ENCODE peak calls at places on chromosomes 12 and 14, in ten cellular contexts. One of them, this sample, is unnamed.

GRCh38 chr12:6368906-6369525 is 6.3 kb downstream of the SCNN1A start:
- DNase-seq in upper lobe of left lung: no peak
- DNase-seq in H1: no peak
- DNase-seq in suprapubic skin: no peak
- DNase-seq in endothelial cell of umbilical vein: no peak
- DNase-seq in HepG2: no peak
- DNase-seq in stomach: no peak
- DNase-seq in prostate gland: no peak
- DNase-seq in transverse colon: no peak
- DNase-seq in GM12878: no peak
- DNase-seq in this sample: peak; percentile 80

GRCh38 chr14:92964124-92965109 is 41.5 kb downstream of the CHGA start:
- DNase-seq in H1: no peak
- DNase-seq in prostate gland: peak; percentile 44
- DNase-seq in HepG2: no peak
- DNase-seq in upper lobe of left lung: no peak
- DNase-seq in stomach: no peak
- DNase-seq in suprapubic skin: no peak
- DNase-seq in endothelial cell of umbilical vein: no peak
- DNase-seq in transverse colon: no peak
- DNase-seq in GM12878: no peak
- DNase-seq in this sample: no peak

GRCh38 chr14:79279645-79280399 is 931.5 kb downstream of the DIO2 start:
- DNase-seq in endothelial cell of umbilical vein: no peak
- DNase-seq in prostate gland: peak; percentile 20
- DNase-seq in transverse colon: peak; percentile 9
- DNase-seq in stomach: peak; percentile 25
- DNase-seq in GM12878: no peak
- DNase-seq in suprapubic skin: no peak
- DNase-seq in upper lobe of left lung: peak; percentile 55
- DNase-seq in H1: no peak
- DNase-seq in HepG2: no peak
- DNase-seq in this sample: no peak

GRCh38 chr14:80315681-80316080 is 104.4 kb upstream of the DIO2 start:
- DNase-seq in prostate gland: no peak
- DNase-seq in endothelial cell of umbilical vein: peak; percentile 36
- DNase-seq in HepG2: no peak
- DNase-seq in upper lobe of left lung: no peak
- DNase-seq in GM12878: no peak
- DNase-seq in transverse colon: no peak
- DNase-seq in H1: no peak
- DNase-seq in suprapubic skin: no peak
- DNase-seq in stomach: no peak
- DNase-seq in this sample: no peak

GRCh38 chr12:85642810-85643209 is 193.4 kb downstream of the RASSF9 start:
- DNase-seq in endothelial cell of umbilical vein: no peak
- DNase-seq in H1: no peak
- DNase-seq in suprapubic skin: no peak
- DNase-seq in prostate gland: no peak
- DNase-seq in upper lobe of left lung: no peak
- DNase-seq in HepG2: peak; percentile 75
- DNase-seq in GM12878: no peak
- DNase-seq in transverse colon: no peak
- DNase-seq in stomach: no peak
- DNase-seq in this sample: no peak

GRCh38 chr12:57101892-57102695 is 9.1 kb downstream of the STAT6 start:
- DNase-seq in GM12878: no peak
- DNase-seq in transverse colon: peak; percentile 61
- DNase-seq in stomach: peak; percentile 58
- DNase-seq in HepG2: peak; percentile 99
- DNase-seq in H1: no peak
- DNase-seq in prostate gland: no peak
- DNase-seq in endothelial cell of umbilical vein: no peak
- DNase-seq in upper lobe of left lung: no peak
- DNase-seq in suprapubic skin: no peak
- DNase-seq in this sample: peak; percentile 84

GRCh38 chr12:119938049-119938667 is 50.9 kb upstream of the BICDL1 start:
- DNase-seq in endothelial cell of umbilical vein: peak; percentile 51
- DNase-seq in GM12878: peak; percentile 20
- DNase-seq in upper lobe of left lung: peak; percentile 50
- DNase-seq in prostate gland: peak; percentile 31
- DNase-seq in suprapubic skin: no peak
- DNase-seq in H1: peak; percentile 5
- DNase-seq in transverse colon: peak; percentile 65
- DNase-seq in stomach: peak; percentile 62
- DNase-seq in HepG2: peak; percentile 39
- DNase-seq in this sample: no peak

GRCh38 chr14:22122227-22123187 is 448.9 kb upstream of the OR4E1 start:
- DNase-seq in upper lobe of left lung: no peak
- DNase-seq in prostate gland: no peak
- DNase-seq in stomach: no peak
- DNase-seq in transverse colon: peak; percentile 17
- DNase-seq in endothelial cell of umbilical vein: no peak
- DNase-seq in suprapubic skin: no peak
- DNase-seq in HepG2: peak; percentile 37
- DNase-seq in GM12878: no peak
- DNase-seq in H1: no peak
- DNase-seq in this sample: no peak

GRCh38 chr14:59482471-59483331 is 1.5 kb downstream of the L3HYPDH start:
- DNase-seq in transverse colon: peak; percentile 20
- DNase-seq in HepG2: peak; percentile 58
- DNase-seq in stomach: no peak
- DNase-seq in endothelial cell of umbilical vein: peak; percentile 73
- DNase-seq in upper lobe of left lung: peak; percentile 25
- DNase-seq in H1: no peak
- DNase-seq in suprapubic skin: no peak
- DNase-seq in prostate gland: peak; percentile 12
- DNase-seq in GM12878: no peak
- DNase-seq in this sample: no peak

GRCh38 chr14:72443991-72444431 is 449.9 kb downstream of the DPF3 start:
- DNase-seq in transverse colon: no peak
- DNase-seq in HepG2: no peak
- DNase-seq in H1: no peak
- DNase-seq in stomach: no peak
- DNase-seq in GM12878: peak; percentile 28
- DNase-seq in prostate gland: no peak
- DNase-seq in upper lobe of left lung: no peak
- DNase-seq in endothelial cell of umbilical vein: no peak
- DNase-seq in suprapubic skin: no peak
- DNase-seq in this sample: no peak

GRCh38 chr12:92030618-92031017 is 115.0 kb downstream of the BTG1 start:
- DNase-seq in H1: no peak
- DNase-seq in upper lobe of left lung: peak; percentile 70
- DNase-seq in HepG2: no peak
- DNase-seq in suprapubic skin: no peak
- DNase-seq in endothelial cell of umbilical vein: peak; percentile 40
- DNase-seq in transverse colon: peak; percentile 51
- DNase-seq in stomach: peak; percentile 53
- DNase-seq in GM12878: peak; percentile 88
- DNase-seq in prostate gland: peak; percentile 84
- DNase-seq in this sample: no peak

GRCh38 chr12:32589165-32589891 is 89.8 kb upstream of the DNM1L start:
- DNase-seq in suprapubic skin: no peak
- DNase-seq in H1: no peak
- DNase-seq in prostate gland: no peak
- DNase-seq in transverse colon: no peak
- DNase-seq in endothelial cell of umbilical vein: no peak
- DNase-seq in stomach: no peak
- DNase-seq in HepG2: no peak
- DNase-seq in upper lobe of left lung: no peak
- DNase-seq in GM12878: no peak
- DNase-seq in this sample: no peak

GRCh38 chr12:132487311-132487741 is 2.6 kb upstream of the FBRSL1 start:
- DNase-seq in GM12878: no peak
- DNase-seq in H1: no peak
- DNase-seq in HepG2: no peak
- DNase-seq in suprapubic skin: no peak
- DNase-seq in transverse colon: no peak
- DNase-seq in endothelial cell of umbilical vein: no peak
- DNase-seq in stomach: no peak
- DNase-seq in upper lobe of left lung: no peak
- DNase-seq in prostate gland: no peak
- DNase-seq in this sample: no peak

GRCh38 chr12:48119078-48119833 is at the start of gene PFKM:
- DNase-seq in suprapubic skin: peak; percentile 87
- DNase-seq in HepG2: no peak
- DNase-seq in upper lobe of left lung: peak; percentile 89
- DNase-seq in stomach: peak; percentile 79
- DNase-seq in H1: peak; percentile 89
- DNase-seq in GM12878: peak; percentile 76
- DNase-seq in endothelial cell of umbilical vein: peak; percentile 91
- DNase-seq in transverse colon: peak; percentile 88
- DNase-seq in prostate gland: peak; percentile 83
- DNase-seq in this sample: no peak

GRCh38 chr12:97756066-97756701 is 293.6 kb downstream of the RMST start:
- DNase-seq in transverse colon: no peak
- DNase-seq in upper lobe of left lung: no peak
- DNase-seq in H1: no peak
- DNase-seq in HepG2: no peak
- DNase-seq in suprapubic skin: no peak
- DNase-seq in endothelial cell of umbilical vein: no peak
- DNase-seq in stomach: no peak
- DNase-seq in prostate gland: no peak
- DNase-seq in GM12878: no peak
- DNase-seq in this sample: no peak

GRCh38 chr14:61188936-61189808 is 92.0 kb downstream of the TMEM30B start:
- DNase-seq in transverse colon: peak; percentile 23
- DNase-seq in endothelial cell of umbilical vein: peak; percentile 70
- DNase-seq in prostate gland: peak; percentile 43
- DNase-seq in suprapubic skin: no peak
- DNase-seq in stomach: peak; percentile 63
- DNase-seq in HepG2: peak; percentile 48
- DNase-seq in H1: no peak
- DNase-seq in upper lobe of left lung: peak; percentile 38
- DNase-seq in GM12878: no peak
- DNase-seq in this sample: no peak

GRCh38 chr12:115623764-115624334 is 653.6 kb downstream of the MED13L start:
- DNase-seq in transverse colon: no peak
- DNase-seq in H1: no peak
- DNase-seq in upper lobe of left lung: no peak
- DNase-seq in prostate gland: no peak
- DNase-seq in suprapubic skin: no peak
- DNase-seq in endothelial cell of umbilical vein: no peak
- DNase-seq in HepG2: no peak
- DNase-seq in GM12878: no peak
- DNase-seq in stomach: no peak
- DNase-seq in this sample: no peak

DNA sequence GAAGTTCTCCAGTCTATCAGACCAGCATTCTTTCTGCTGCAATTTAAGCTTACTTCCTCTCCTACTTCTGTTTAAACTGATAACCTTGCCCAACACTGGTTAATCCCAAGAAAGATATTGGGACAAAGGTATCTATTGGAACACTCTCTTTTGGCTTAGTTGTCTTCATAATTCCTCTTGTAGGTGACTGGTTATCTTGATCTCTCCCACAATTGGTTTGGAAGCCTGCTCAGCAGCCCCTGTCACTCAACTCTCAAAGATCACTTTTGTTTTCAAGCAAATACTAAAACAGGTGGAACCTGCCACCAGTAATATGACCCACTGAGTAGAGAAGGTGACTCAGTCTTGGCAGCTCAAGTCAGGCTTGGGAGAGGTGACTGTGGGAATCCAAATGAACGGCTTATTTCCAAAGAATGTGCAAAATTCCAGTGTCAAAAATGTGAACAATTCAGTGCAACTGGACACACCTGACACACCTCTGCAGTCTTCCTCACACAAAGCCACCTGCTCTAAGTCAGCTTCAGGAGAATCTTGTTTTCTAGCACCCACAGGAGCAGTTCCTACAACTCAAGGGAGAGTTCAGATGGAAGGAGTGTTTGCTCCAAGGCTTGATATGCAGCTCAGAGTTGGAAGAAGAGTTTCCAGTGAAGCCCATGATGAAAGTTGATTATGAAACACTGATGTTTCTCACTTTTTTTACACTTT is 83.2 kb upstream of the SLC38A2 start:
- DNase-seq in transverse colon: no peak
- DNase-seq in H1: no peak
- DNase-seq in prostate gland: peak; percentile 31
- DNase-seq in stomach: peak; percentile 46
- DNase-seq in HepG2: peak; percentile 77
- DNase-seq in endothelial cell of umbilical vein: no peak
- DNase-seq in GM12878: no peak
- DNase-seq in suprapubic skin: no peak
- DNase-seq in upper lobe of left lung: no peak
- DNase-seq in this sample: no peak
- H3K4me1 ChIP-seq in transverse colon: no peaks in the 10 kb centered on the region
- H3K4me1 ChIP-seq in H1: peaks cover 3% of the 10 kb centered on the region
- H3K4me1 ChIP-seq in prostate gland: no peaks in the 10 kb centered on the region
- H3K4me1 ChIP-seq in stomach: peaks cover 24% of the 10 kb centered on the region
- H3K4me1 ChIP-seq in HepG2: peaks cover 87% of the 10 kb centered on the region
- H3K4me1 ChIP-seq in endothelial cell of umbilical vein: peaks cover 22% of the 10 kb centered on the region
- H3K4me1 ChIP-seq in GM12878: peaks cover 22% of the 10 kb centered on the region
- H3K4me1 ChIP-seq in suprapubic skin: peaks cover 61% of the 10 kb centered on the region
- H3K4me1 ChIP-seq in upper lobe of left lung: peaks cover 26% of the 10 kb centered on the region
- H3K4me1 ChIP-seq in this sample: peaks cover 61% of the 10 kb centered on the region

DNA sequence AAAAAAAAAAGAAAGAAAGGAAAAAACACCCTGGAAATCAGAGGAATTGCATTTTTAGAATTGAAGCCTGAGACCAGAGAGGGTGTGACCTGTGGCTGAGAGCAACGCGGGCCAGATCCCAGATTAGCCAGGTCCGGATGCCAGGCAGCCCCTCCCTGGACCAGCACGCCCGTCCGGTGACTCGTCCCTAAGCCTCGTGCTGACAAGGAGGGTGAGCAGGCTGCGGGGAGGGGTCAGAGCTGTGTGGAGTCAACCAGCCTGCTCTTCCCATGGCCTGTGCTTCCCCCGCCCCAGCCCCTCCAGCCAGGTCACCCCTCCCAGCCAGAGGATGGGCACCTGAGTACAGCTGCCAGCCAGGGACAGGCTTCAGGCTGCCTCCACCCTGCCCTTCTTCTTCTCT is 4.2 kb upstream of the KLC1 start:
- DNase-seq in upper lobe of left lung: peak; percentile 80
- DNase-seq in HepG2: peak; percentile 46
- DNase-seq in prostate gland: peak; percentile 33
- DNase-seq in endothelial cell of umbilical vein: peak; percentile 39
- DNase-seq in stomach: peak; percentile 68
- DNase-seq in GM12878: no peak
- DNase-seq in H1: no peak
- DNase-seq in suprapubic skin: peak; percentile 91
- DNase-seq in transverse colon: peak; percentile 70
- DNase-seq in this sample: no peak
- TF ChIP-seq POLR2AphosphoS5 in upper lobe of left lung: peak; percentile 64
- TF ChIP-seq POLR2AphosphoS5 in HepG2: no peak
- TF ChIP-seq POLR2AphosphoS5 in prostate gland: no peak
- TF ChIP-seq POLR2AphosphoS5 in endothelial cell of umbilical vein: peak; percentile 66
- TF ChIP-seq POLR2AphosphoS5 in stomach: peak; percentile 81
- TF ChIP-seq POLR2AphosphoS5 in GM12878: no peak
- TF ChIP-seq POLR2AphosphoS5 in H1: no peak
- TF ChIP-seq POLR2AphosphoS5 in suprapubic skin: peak; percentile 67
- TF ChIP-seq POLR2AphosphoS5 in transverse colon: no peak
- TF ChIP-seq POLR2AphosphoS5 in this sample: peak; percentile 57

GRCh38 chr12:109115758-109116610 is at the start of gene ACACB:
- DNase-seq in transverse colon: peak; percentile 78
- DNase-seq in upper lobe of left lung: peak; percentile 63
- DNase-seq in HepG2: peak; percentile 94
- DNase-seq in endothelial cell of umbilical vein: no peak
- DNase-seq in suprapubic skin: peak; percentile 89
- DNase-seq in prostate gland: peak; percentile 10
- DNase-seq in GM12878: no peak
- DNase-seq in H1: no peak
- DNase-seq in stomach: peak; percentile 86
- DNase-seq in this sample: no peak
- TF ChIP-seq POLR2A in transverse colon: peak; percentile 41
- TF ChIP-seq POLR2A in upper lobe of left lung: no peak
- TF ChIP-seq POLR2A in HepG2: peak; percentile 88
- TF ChIP-seq POLR2A in endothelial cell of umbilical vein: no peak
- TF ChIP-seq POLR2A in suprapubic skin: no peak
- TF ChIP-seq POLR2A in prostate gland: no peak
- TF ChIP-seq POLR2A in GM12878: no peak
- TF ChIP-seq POLR2A in H1: no peak
- TF ChIP-seq POLR2A in stomach: no peak
- TF ChIP-seq POLR2A in this sample: no peak

GRCh38 chr12:334114-334513 is 55.0 kb downstream of the KDM5A start:
- DNase-seq in HepG2: no peak
- DNase-seq in endothelial cell of umbilical vein: no peak
- DNase-seq in stomach: no peak
- DNase-seq in GM12878: no peak
- DNase-seq in prostate gland: no peak
- DNase-seq in suprapubic skin: no peak
- DNase-seq in transverse colon: no peak
- DNase-seq in upper lobe of left lung: no peak
- DNase-seq in H1: no peak
- DNase-seq in this sample: no peak
- H3K4me1 ChIP-seq in HepG2: no peaks in the 10 kb centered on the region
- H3K4me1 ChIP-seq in endothelial cell of umbilical vein: peaks cover 8% of the 10 kb centered on the region
- H3K4me1 ChIP-seq in stomach: no peaks in the 10 kb centered on the region
- H3K4me1 ChIP-seq in GM12878: no peaks in the 10 kb centered on the region
- H3K4me1 ChIP-seq in prostate gland: peaks cover 3% of the 10 kb centered on the region
- H3K4me1 ChIP-seq in suprapubic skin: peaks cover 16% of the 10 kb centered on the region
- H3K4me1 ChIP-seq in transverse colon: no peaks in the 10 kb centered on the region
- H3K4me1 ChIP-seq in upper lobe of left lung: no peaks in the 10 kb centered on the region
- H3K4me1 ChIP-seq in H1: no peaks in the 10 kb centered on the region
- H3K4me1 ChIP-seq in this sample: no peaks in the 10 kb centered on the region

This sample was measured in vagina.